ENCODE peak calls at places on chromosomes 7 and 10, in eight cellular contexts. J is COR-L47; O is MV-4-11; D is tibial nerve; C is Caki2; S is H9; R is activated CD4-positive, alpha-beta T cell treated with anti-CD3 and anti-CD28 coated beads, Interleukin-2, amount 50 U/mL, for 1 hour; U is heart left ventricle. H is an unnamed sample.

GRCh38 chr10:100963826-100964225 is 5.5 kb upstream of the SEMA4G start:
- DNase-seq in J (no peak), O (no peak), D (no peak), C (no peak), S (no peak), R (no peak), U (no peak), H (no peak)

GRCh38 chr10:89391882-89392756 is at the start of gene IFIT1:
- DNase-seq in J (peak; percentile 9), O (peak; percentile 63), D (peak; percentile 73), C (peak; percentile 78), S (peak; percentile 37), R (peak; percentile 24), U (peak; percentile 82), H (peak; percentile 76)

GRCh38 chr7:135147341-135147898 is 452 bp upstream of the TMEM140 start:
- DNase-seq in J (no peak), O (no peak), D (no peak), C (peak; percentile 36), S (no peak), R (no peak), U (no peak), H (no peak)

GRCh38 chr10:48307584-48307983 is 1.1 kb downstream of the MAPK8 start:
- DNase-seq in J (no peak), O (no peak), D (no peak), C (no peak), S (no peak), R (no peak), U (no peak), H (no peak)

GRCh38 chr10:31704195-31704594 is 224.4 kb downstream of the ARHGAP12 start:
- DNase-seq in J (no peak), O (no peak), D (peak; percentile 58), C (no peak), S (no peak), R (no peak), U (no peak), H (peak; percentile 79)

GRCh38 chr7:101315336-101315735 is 6.3 kb downstream of the IFT22 start:
- DNase-seq in J (no peak), O (peak; percentile 53), D (no peak), C (no peak), S (peak; percentile 66), R (peak; percentile 40), U (no peak), H (no peak)

GRCh38 chr10:89332092-89332633 is 4.4 kb downstream of the IFIT3 start:
- DNase-seq in J (no peak), O (peak; percentile 75), D (peak; percentile 27), C (peak; percentile 47), S (no peak), R (no peak), U (peak; percentile 37), H (no peak)

GRCh38 chr7:26681819-26682418 is 182.5 kb downstream of the SKAP2 start:
- DNase-seq in J (no peak), O (peak; percentile 17), D (peak; percentile 30), C (no peak), S (no peak), R (no peak), U (no peak), H (no peak)

GRCh38 chr7:79412915-79413314 is 40.6 kb downstream of the MAGI2 start:
- DNase-seq in J (no peak), O (no peak), D (no peak), C (no peak), S (no peak), R (no peak), U (no peak), H (no peak)

GRCh38 chr7:112504093-112504695 is 23.4 kb downstream of the LSMEM1 start:
- DNase-seq in J (no peak), O (no peak), D (no peak), C (no peak), S (no peak), R (no peak), U (no peak), H (no peak)

GRCh38 chr7:90222811-90223725 is 11.5 kb downstream of the STEAP2 start:
- DNase-seq in J (no peak), O (no peak), D (peak; percentile 25), C (no peak), S (no peak), R (no peak), U (peak; percentile 20), H (peak; percentile 32)

GRCh38 chr10:560314-560992 is 129.0 kb downstream of the DIP2C start:
- DNase-seq in J (no peak), O (no peak), D (no peak), C (no peak), S (no peak), R (no peak), U (no peak), H (no peak)

GRCh38 chr10:21402606-21403083 is 122.8 kb downstream of the SKIDA1 start:
- DNase-seq in J (no peak), O (no peak), D (no peak), C (peak; percentile 37), S (no peak), R (no peak), U (no peak), H (no peak)

GRCh38 chr7:81111358-81111757 is 192.5 kb upstream of the SEMA3C start:
- DNase-seq in J (no peak), O (no peak), D (no peak), C (peak; percentile 10), S (no peak), R (no peak), U (no peak), H (no peak)